ENCODE peak calls at places on chromosome 16, in five cellular contexts. One of them, this sample, is unnamed.

GRCh38 chr16:50741225-50741807 is 570 bp upstream of the CYLD start:
- ATAC-seq in K562: no peak
- ATAC-seq in HepG2: no peak
- ATAC-seq in upper lobe of left lung: no peak
- ATAC-seq in GM12878: peak; percentile 1
- ATAC-seq in this sample: no peak

GRCh38 chr16:84571010-84571409 is 46.9 kb downstream of the COTL1 start:
- ATAC-seq in K562: no peak
- ATAC-seq in HepG2: no peak
- ATAC-seq in upper lobe of left lung: no peak
- ATAC-seq in GM12878: no peak
- ATAC-seq in this sample: no peak

GRCh38 chr16:13780406-13780805 is 139.5 kb upstream of the ERCC4 start:
- ATAC-seq in K562: peak; percentile 62
- ATAC-seq in HepG2: no peak
- ATAC-seq in upper lobe of left lung: no peak
- ATAC-seq in GM12878: no peak
- ATAC-seq in this sample: no peak

GRCh38 chr16:87092958-87093357 is 224.2 kb downstream of the C16orf95 start:
- ATAC-seq in K562: no peak
- ATAC-seq in HepG2: no peak
- ATAC-seq in upper lobe of left lung: peak; percentile 8
- ATAC-seq in GM12878: no peak
- ATAC-seq in this sample: no peak

GRCh38 chr16:81928975-81929374 is 82.3 kb downstream of the SDR42E1 start:
- ATAC-seq in K562: peak; percentile 91
- ATAC-seq in HepG2: peak; percentile 57
- ATAC-seq in upper lobe of left lung: peak; percentile 53
- ATAC-seq in GM12878: no peak
- ATAC-seq in this sample: no peak

GRCh38 chr16:24151482-24151939 is 104.6 kb upstream of the CACNG3 start:
- ATAC-seq in K562: no peak
- ATAC-seq in HepG2: no peak
- ATAC-seq in upper lobe of left lung: no peak
- ATAC-seq in GM12878: no peak
- ATAC-seq in this sample: no peak

GRCh38 chr16:1741553-1742165 is 29.7 kb downstream of the NME3 start:
- ATAC-seq in K562: no peak
- ATAC-seq in HepG2: no peak
- ATAC-seq in upper lobe of left lung: no peak
- ATAC-seq in GM12878: no peak
- ATAC-seq in this sample: no peak

GRCh38 chr16:29315916-29316517 is 90.5 kb downstream of the NPIPB11 start:
- ATAC-seq in K562: peak; percentile 68
- ATAC-seq in HepG2: peak; percentile 50
- ATAC-seq in upper lobe of left lung: no peak
- ATAC-seq in GM12878: no peak
- ATAC-seq in this sample: no peak

GRCh38 chr16:53672461-53672860 is 31.2 kb downstream of the RPGRIP1L start:
- ATAC-seq in K562: no peak
- ATAC-seq in HepG2: peak; percentile 80
- ATAC-seq in upper lobe of left lung: no peak
- ATAC-seq in GM12878: no peak
- ATAC-seq in this sample: no peak

GRCh38 chr16:17024514-17024913 is 446.2 kb downstream of the XYLT1 start:
- ATAC-seq in K562: no peak
- ATAC-seq in HepG2: no peak
- ATAC-seq in upper lobe of left lung: no peak
- ATAC-seq in GM12878: no peak
- ATAC-seq in this sample: no peak

GRCh38 chr16:17023606-17024005 is 447.2 kb downstream of the XYLT1 start:
- ATAC-seq in K562: no peak
- ATAC-seq in HepG2: no peak
- ATAC-seq in upper lobe of left lung: no peak
- ATAC-seq in GM12878: peak; percentile 5
- ATAC-seq in this sample: no peak

GRCh38 chr16:17029602-17030350 is 441.0 kb downstream of the XYLT1 start:
- ATAC-seq in K562: no peak
- ATAC-seq in HepG2: no peak
- ATAC-seq in upper lobe of left lung: no peak
- ATAC-seq in GM12878: no peak
- ATAC-seq in this sample: no peak

GRCh38 chr16:17027488-17028129 is 443.2 kb downstream of the XYLT1 start:
- ATAC-seq in K562: no peak
- ATAC-seq in HepG2: no peak
- ATAC-seq in upper lobe of left lung: no peak
- ATAC-seq in GM12878: peak; percentile 85
- ATAC-seq in this sample: no peak

DNA sequence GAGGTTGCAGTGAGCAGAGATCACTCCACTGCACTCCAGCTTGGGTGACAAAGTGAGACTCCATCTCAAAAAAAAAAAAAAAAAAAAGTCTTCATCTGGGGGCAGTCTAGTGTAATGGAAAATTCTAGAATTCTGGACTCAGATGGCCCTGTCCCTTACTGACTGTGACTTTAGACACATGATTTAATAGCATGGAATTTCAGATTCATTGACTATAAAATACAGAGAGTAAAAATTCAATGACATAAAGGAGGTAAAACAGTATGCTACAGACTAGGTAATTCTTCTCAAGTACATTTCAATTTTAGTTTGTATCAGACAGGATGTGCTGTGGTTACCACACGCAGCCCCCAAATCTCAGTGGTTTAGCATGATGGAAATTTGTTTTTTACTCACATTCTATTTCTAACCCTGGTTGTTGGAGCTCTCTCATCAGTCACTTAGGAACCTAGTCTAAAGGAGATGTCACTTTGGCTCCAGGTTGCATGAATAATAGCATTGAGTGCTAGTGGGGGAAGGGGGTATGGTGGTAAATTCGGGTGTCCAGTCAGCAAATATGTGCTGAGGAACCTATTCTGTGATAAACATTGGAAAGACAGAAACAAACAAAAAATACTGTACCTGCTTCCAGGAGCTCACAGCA is 444.0 kb downstream of the XYLT1 start:
- ATAC-seq in K562: no peak
- ATAC-seq in HepG2: no peak
- ATAC-seq in upper lobe of left lung: no peak
- ATAC-seq in GM12878: peak; percentile 83
- ATAC-seq in this sample: no peak
- TF ChIP-seq POLR2AphosphoS5 in K562: no peak
- TF ChIP-seq POLR2AphosphoS5 in HepG2: no peak
- TF ChIP-seq POLR2AphosphoS5 in upper lobe of left lung: no peak
- TF ChIP-seq POLR2AphosphoS5 in GM12878: peak; percentile 54
- TF ChIP-seq POLR2AphosphoS5 in this sample: no peak

GRCh38 chr16:68448360-68448970 is at the start of gene SMPD3:
- ATAC-seq in K562: peak; percentile 98
- ATAC-seq in HepG2: peak; percentile 97
- ATAC-seq in upper lobe of left lung: peak; percentile 98
- ATAC-seq in GM12878: peak; percentile 97
- ATAC-seq in this sample: peak; percentile 96
- TF ChIP-seq POLR2A in K562: no peak
- TF ChIP-seq POLR2A in HepG2: no peak
- TF ChIP-seq POLR2A in upper lobe of left lung: peak; percentile 51
- TF ChIP-seq POLR2A in GM12878: no peak
- TF ChIP-seq POLR2A in this sample: no peak

DNA sequence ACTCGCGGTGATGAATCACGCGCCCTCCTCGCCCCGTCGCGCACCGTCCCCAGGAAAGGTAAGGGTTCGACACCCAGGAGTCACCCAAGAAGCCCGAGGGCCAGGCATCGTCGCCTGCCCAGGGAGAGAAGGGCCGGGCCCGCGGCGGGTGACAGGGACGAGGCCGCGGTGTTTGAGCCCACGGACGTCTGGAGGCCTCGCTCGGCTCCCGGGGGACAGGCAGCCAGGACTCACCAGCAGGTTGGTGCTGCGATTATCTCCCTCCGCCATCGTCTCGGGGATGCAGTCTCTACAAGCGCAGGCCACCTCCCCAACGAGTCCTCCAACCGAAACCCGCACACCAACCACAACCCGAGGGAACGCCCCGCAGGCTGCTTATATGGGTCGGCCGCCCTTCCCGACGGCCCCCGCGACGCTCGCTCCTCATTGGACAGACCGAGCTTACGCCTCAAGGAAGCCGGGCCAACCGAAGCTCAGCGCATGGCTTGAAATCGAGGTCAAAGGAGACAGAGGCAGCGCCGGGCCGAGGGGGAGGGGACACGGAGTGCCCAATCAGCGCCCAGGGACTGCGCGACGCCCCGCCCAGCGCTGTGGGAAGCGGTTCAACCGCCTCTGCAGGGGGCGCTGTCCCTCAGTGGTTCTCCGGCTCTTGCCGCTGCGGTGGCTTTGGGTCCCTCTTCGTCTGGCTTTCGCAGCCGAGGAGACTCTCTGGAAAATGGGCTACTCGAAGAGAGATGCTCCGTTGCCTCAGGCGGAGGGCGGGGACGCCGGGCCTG is at the start of gene ARL6IP1:
- ATAC-seq in K562: peak; percentile 96
- ATAC-seq in HepG2: peak; percentile 95
- ATAC-seq in upper lobe of left lung: peak; percentile 98
- ATAC-seq in GM12878: peak; percentile 97
- ATAC-seq in this sample: peak; percentile 99
- TF ChIP-seq EP300 in K562: peak; percentile 34
- TF ChIP-seq EP300 in HepG2: peak; percentile 53
- TF ChIP-seq EP300 in upper lobe of left lung: no peak
- TF ChIP-seq EP300 in GM12878: peak; percentile 9
- TF ChIP-seq EP300 in this sample: no peak

GRCh38 chr16:89133457-89134127 is 38.0 kb upstream of the CDH15 start:
- ATAC-seq in K562: no peak
- ATAC-seq in HepG2: no peak
- ATAC-seq in upper lobe of left lung: no peak
- ATAC-seq in GM12878: no peak
- ATAC-seq in this sample: no peak
- TF ChIP-seq POLR2AphosphoS5 in K562: no peak
- TF ChIP-seq POLR2AphosphoS5 in HepG2: no peak
- TF ChIP-seq POLR2AphosphoS5 in upper lobe of left lung: no peak
- TF ChIP-seq POLR2AphosphoS5 in GM12878: no peak
- TF ChIP-seq POLR2AphosphoS5 in this sample: no peak

DNA sequence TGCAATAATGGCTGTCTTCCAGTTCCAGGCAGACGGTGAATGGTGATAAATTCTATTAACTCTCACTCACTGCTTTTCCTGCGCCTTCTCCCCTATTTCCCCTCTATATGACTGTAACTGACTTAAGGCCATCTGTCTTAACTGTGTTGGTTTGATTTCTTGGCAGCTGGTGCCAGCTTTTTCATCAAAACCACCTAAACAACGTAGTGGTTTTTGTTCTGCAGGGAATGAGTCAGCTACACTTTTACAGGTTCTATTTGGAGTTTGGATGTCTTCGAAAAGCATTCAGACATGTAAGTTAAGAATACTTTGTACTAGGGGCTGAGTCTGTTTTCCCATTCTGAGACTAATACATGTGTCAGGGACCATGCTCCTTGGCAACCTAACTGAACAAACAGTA is 8.4 kb downstream of the REXO5 start:
- ATAC-seq in K562: no peak
- ATAC-seq in HepG2: no peak
- ATAC-seq in upper lobe of left lung: no peak
- ATAC-seq in GM12878: peak; percentile 87
- ATAC-seq in this sample: no peak
- TF ChIP-seq POLR2A in K562: no peak
- TF ChIP-seq POLR2A in HepG2: no peak
- TF ChIP-seq POLR2A in upper lobe of left lung: no peak
- TF ChIP-seq POLR2A in GM12878: no peak
- TF ChIP-seq POLR2A in this sample: no peak

GRCh38 chr16:9521749-9522370 is 430.4 kb downstream of the HAPSTR1 start:
- ATAC-seq in K562: no peak
- ATAC-seq in HepG2: peak; percentile 72
- ATAC-seq in upper lobe of left lung: no peak
- ATAC-seq in GM12878: no peak
- ATAC-seq in this sample: no peak
- TF ChIP-seq EP300 in K562: no peak
- TF ChIP-seq EP300 in HepG2: no peak
- TF ChIP-seq EP300 in upper lobe of left lung: no peak
- TF ChIP-seq EP300 in GM12878: no peak
- TF ChIP-seq EP300 in this sample: no peak

DNA sequence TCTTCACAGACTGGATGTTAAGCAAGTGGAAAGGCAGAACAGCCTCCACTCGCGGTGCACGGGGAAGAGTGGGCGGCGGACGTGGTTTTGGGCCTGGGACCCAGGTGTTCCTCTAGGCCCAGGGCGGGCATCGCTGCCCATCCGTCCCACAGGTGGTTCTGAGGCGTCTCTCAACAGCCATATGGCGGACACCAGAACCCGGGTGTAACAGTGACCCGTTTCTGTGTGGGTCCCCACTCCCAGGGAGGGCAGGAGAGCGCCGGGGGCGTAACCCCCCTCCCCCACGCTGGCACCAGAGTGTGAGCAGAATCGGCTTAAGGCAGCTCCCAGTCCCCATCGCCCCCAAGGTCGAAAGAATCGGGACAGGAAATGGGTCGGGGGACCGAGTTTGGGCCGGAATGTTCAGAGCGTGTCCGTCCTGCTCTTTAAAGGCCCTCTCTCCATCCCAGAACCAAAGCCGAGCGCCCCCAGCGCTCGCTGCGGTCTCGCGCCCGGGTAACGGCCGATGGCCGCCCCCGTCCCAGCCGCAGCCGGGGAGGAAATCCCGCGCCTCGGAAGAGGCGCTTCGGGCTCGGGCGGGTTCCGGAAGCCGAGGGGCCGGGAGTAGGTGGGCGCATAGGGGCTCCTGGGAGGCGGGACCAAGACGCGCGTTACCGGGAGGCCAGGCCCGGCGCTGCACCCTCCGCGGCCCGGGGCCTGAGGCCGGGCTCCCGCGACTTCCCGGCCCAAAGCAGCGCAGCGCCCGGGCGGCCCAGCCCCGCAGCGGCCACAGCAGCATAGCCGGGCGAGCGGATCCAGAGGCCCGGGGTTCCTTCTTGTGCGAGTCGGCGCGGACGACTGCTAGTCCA is at the start of gene TK2:
- ATAC-seq in K562: peak; percentile 68
- ATAC-seq in HepG2: peak; percentile 61
- ATAC-seq in upper lobe of left lung: peak; percentile 82
- ATAC-seq in GM12878: peak; percentile 47
- ATAC-seq in this sample: peak; percentile 73
- TF ChIP-seq POLR2AphosphoS5 in K562: no peak
- TF ChIP-seq POLR2AphosphoS5 in HepG2: peak; percentile 91
- TF ChIP-seq POLR2AphosphoS5 in upper lobe of left lung: peak; percentile 4
- TF ChIP-seq POLR2AphosphoS5 in GM12878: no peak
- TF ChIP-seq POLR2AphosphoS5 in this sample: no peak

GRCh38 chr16:20741555-20742285 is at the start of gene THUMPD1:
- ATAC-seq in K562: peak; percentile 93
- ATAC-seq in HepG2: peak; percentile 94
- ATAC-seq in upper lobe of left lung: peak; percentile 99
- ATAC-seq in GM12878: peak; percentile 98
- ATAC-seq in this sample: peak; percentile 97
- TF ChIP-seq POLR2A in K562: peak; percentile 90
- TF ChIP-seq POLR2A in HepG2: peak; percentile 94
- TF ChIP-seq POLR2A in upper lobe of left lung: peak; percentile 56
- TF ChIP-seq POLR2A in GM12878: peak; percentile 95
- TF ChIP-seq POLR2A in this sample: peak; percentile 89

This sample was measured in gastroesophageal sphincter.